ENCODE peak calls at places on chromosome 7, in ten cellular contexts. One of them, this sample, is unnamed.

GRCh38 chr7:149799397-149800168 is 26.2 kb upstream of the ZNF467 start:
- DNase-seq in body of pancreas: peak
- DNase-seq in left ventricle myocardium inferior: peak
- DNase-seq in ureter: no peak
- DNase-seq in NCI-H2227 treated with DMSO at 0.1 percent for 48 hours: no peak
- DNase-seq in left lung: no peak
- DNase-seq in AG09319: no peak
- DNase-seq in CD8-positive, alpha-beta T cell: peak
- DNase-seq in AG08395: no peak
- DNase-seq in Jurkat, Clone E6-1: peak
- DNase-seq in this sample: peak

GRCh38 chr7:33399528-33400213 is 270.3 kb downstream of the BBS9 start:
- DNase-seq in body of pancreas: no peak
- DNase-seq in left ventricle myocardium inferior: no peak
- DNase-seq in ureter: no peak
- DNase-seq in NCI-H2227 treated with DMSO at 0.1 percent for 48 hours: no peak
- DNase-seq in left lung: no peak
- DNase-seq in AG09319: no peak
- DNase-seq in CD8-positive, alpha-beta T cell: no peak
- DNase-seq in AG08395: no peak
- DNase-seq in Jurkat, Clone E6-1: no peak
- DNase-seq in this sample: no peak

GRCh38 chr7:99030145-99030856 is 113.6 kb downstream of the SMURF1 start:
- DNase-seq in body of pancreas: no peak
- DNase-seq in left ventricle myocardium inferior: no peak
- DNase-seq in ureter: peak
- DNase-seq in NCI-H2227 treated with DMSO at 0.1 percent for 48 hours: no peak
- DNase-seq in left lung: no peak
- DNase-seq in AG09319: no peak
- DNase-seq in CD8-positive, alpha-beta T cell: no peak
- DNase-seq in AG08395: no peak
- DNase-seq in Jurkat, Clone E6-1: no peak
- DNase-seq in this sample: no peak

GRCh38 chr7:47690902-47691558 is 109.1 kb upstream of the TNS3 start:
- DNase-seq in body of pancreas: peak
- DNase-seq in left ventricle myocardium inferior: no peak
- DNase-seq in ureter: no peak
- DNase-seq in NCI-H2227 treated with DMSO at 0.1 percent for 48 hours: no peak
- DNase-seq in left lung: no peak
- DNase-seq in AG09319: no peak
- DNase-seq in CD8-positive, alpha-beta T cell: no peak
- DNase-seq in AG08395: peak
- DNase-seq in Jurkat, Clone E6-1: no peak
- DNase-seq in this sample: no peak

GRCh38 chr7:105838273-105839141 is 37.9 kb downstream of the ATXN7L1 start:
- DNase-seq in body of pancreas: peak
- DNase-seq in left ventricle myocardium inferior: peak
- DNase-seq in ureter: no peak
- DNase-seq in NCI-H2227 treated with DMSO at 0.1 percent for 48 hours: peak
- DNase-seq in left lung: peak
- DNase-seq in AG09319: no peak
- DNase-seq in CD8-positive, alpha-beta T cell: no peak
- DNase-seq in AG08395: peak
- DNase-seq in Jurkat, Clone E6-1: no peak
- DNase-seq in this sample: no peak

GRCh38 chr7:84847038-84847437 is 339.8 kb downstream of the SEMA3D start:
- DNase-seq in body of pancreas: no peak
- DNase-seq in left ventricle myocardium inferior: no peak
- DNase-seq in ureter: no peak
- DNase-seq in NCI-H2227 treated with DMSO at 0.1 percent for 48 hours: no peak
- DNase-seq in left lung: no peak
- DNase-seq in AG09319: no peak
- DNase-seq in CD8-positive, alpha-beta T cell: no peak
- DNase-seq in AG08395: no peak
- DNase-seq in Jurkat, Clone E6-1: no peak
- DNase-seq in this sample: no peak

GRCh38 chr7:125654076-125654475 is 724.5 kb upstream of the POT1 start:
- DNase-seq in body of pancreas: no peak
- DNase-seq in left ventricle myocardium inferior: no peak
- DNase-seq in ureter: no peak
- DNase-seq in NCI-H2227 treated with DMSO at 0.1 percent for 48 hours: no peak
- DNase-seq in left lung: no peak
- DNase-seq in AG09319: no peak
- DNase-seq in CD8-positive, alpha-beta T cell: no peak
- DNase-seq in AG08395: no peak
- DNase-seq in Jurkat, Clone E6-1: no peak
- DNase-seq in this sample: no peak

GRCh38 chr7:157302314-157302711 is 34.5 kb upstream of the DNAJB6 start:
- DNase-seq in body of pancreas: peak
- DNase-seq in left ventricle myocardium inferior: peak
- DNase-seq in ureter: peak
- DNase-seq in NCI-H2227 treated with DMSO at 0.1 percent for 48 hours: no peak
- DNase-seq in left lung: peak
- DNase-seq in AG09319: no peak
- DNase-seq in CD8-positive, alpha-beta T cell: peak
- DNase-seq in AG08395: peak
- DNase-seq in Jurkat, Clone E6-1: peak
- DNase-seq in this sample: peak

GRCh38 chr7:137235434-137235833 is 108.1 kb downstream of the PTN start:
- DNase-seq in body of pancreas: no peak
- DNase-seq in left ventricle myocardium inferior: no peak
- DNase-seq in ureter: no peak
- DNase-seq in NCI-H2227 treated with DMSO at 0.1 percent for 48 hours: no peak
- DNase-seq in left lung: no peak
- DNase-seq in AG09319: no peak
- DNase-seq in CD8-positive, alpha-beta T cell: no peak
- DNase-seq in AG08395: no peak
- DNase-seq in Jurkat, Clone E6-1: no peak
- DNase-seq in this sample: no peak

GRCh38 chr7:158997471-158997870 is 141.1 kb downstream of the DYNC2I1 start:
- DNase-seq in body of pancreas: no peak
- DNase-seq in left ventricle myocardium inferior: no peak
- DNase-seq in ureter: no peak
- DNase-seq in NCI-H2227 treated with DMSO at 0.1 percent for 48 hours: no peak
- DNase-seq in left lung: no peak
- DNase-seq in AG09319: no peak
- DNase-seq in CD8-positive, alpha-beta T cell: no peak
- DNase-seq in AG08395: no peak
- DNase-seq in Jurkat, Clone E6-1: no peak
- DNase-seq in this sample: no peak

GRCh38 chr7:85274452-85274851 is 87.6 kb upstream of the SEMA3D start:
- DNase-seq in body of pancreas: no peak
- DNase-seq in left ventricle myocardium inferior: no peak
- DNase-seq in ureter: no peak
- DNase-seq in NCI-H2227 treated with DMSO at 0.1 percent for 48 hours: no peak
- DNase-seq in left lung: no peak
- DNase-seq in AG09319: no peak
- DNase-seq in CD8-positive, alpha-beta T cell: no peak
- DNase-seq in AG08395: no peak
- DNase-seq in Jurkat, Clone E6-1: no peak
- DNase-seq in this sample: no peak

GRCh38 chr7:81462672-81463071 is 307.2 kb downstream of the HGF start:
- DNase-seq in body of pancreas: no peak
- DNase-seq in left ventricle myocardium inferior: no peak
- DNase-seq in ureter: no peak
- DNase-seq in NCI-H2227 treated with DMSO at 0.1 percent for 48 hours: no peak
- DNase-seq in left lung: no peak
- DNase-seq in AG09319: no peak
- DNase-seq in CD8-positive, alpha-beta T cell: no peak
- DNase-seq in AG08395: peak
- DNase-seq in Jurkat, Clone E6-1: no peak
- DNase-seq in this sample: no peak

GRCh38 chr7:3781607-3782006 is 480.6 kb downstream of the SDK1 start:
- DNase-seq in body of pancreas: no peak
- DNase-seq in left ventricle myocardium inferior: no peak
- DNase-seq in ureter: no peak
- DNase-seq in NCI-H2227 treated with DMSO at 0.1 percent for 48 hours: no peak
- DNase-seq in left lung: no peak
- DNase-seq in AG09319: no peak
- DNase-seq in CD8-positive, alpha-beta T cell: no peak
- DNase-seq in AG08395: no peak
- DNase-seq in Jurkat, Clone E6-1: no peak
- DNase-seq in this sample: no peak

GRCh38 chr7:1940863-1941262 is 270.8 kb downstream of the ELFN1 start:
- DNase-seq in body of pancreas: no peak
- DNase-seq in left ventricle myocardium inferior: peak
- DNase-seq in ureter: no peak
- DNase-seq in NCI-H2227 treated with DMSO at 0.1 percent for 48 hours: no peak
- DNase-seq in left lung: peak
- DNase-seq in AG09319: no peak
- DNase-seq in CD8-positive, alpha-beta T cell: no peak
- DNase-seq in AG08395: no peak
- DNase-seq in Jurkat, Clone E6-1: no peak
- DNase-seq in this sample: no peak

GRCh38 chr7:17599733-17600685 is 301.6 kb downstream of the AHR start:
- DNase-seq in body of pancreas: no peak
- DNase-seq in left ventricle myocardium inferior: no peak
- DNase-seq in ureter: no peak
- DNase-seq in NCI-H2227 treated with DMSO at 0.1 percent for 48 hours: no peak
- DNase-seq in left lung: no peak
- DNase-seq in AG09319: peak
- DNase-seq in CD8-positive, alpha-beta T cell: no peak
- DNase-seq in AG08395: peak
- DNase-seq in Jurkat, Clone E6-1: no peak
- DNase-seq in this sample: no peak

GRCh38 chr7:158811461-158811860 is 17.8 kb downstream of the ESYT2 start:
- DNase-seq in body of pancreas: peak
- DNase-seq in left ventricle myocardium inferior: no peak
- DNase-seq in ureter: no peak
- DNase-seq in NCI-H2227 treated with DMSO at 0.1 percent for 48 hours: no peak
- DNase-seq in left lung: no peak
- DNase-seq in AG09319: no peak
- DNase-seq in CD8-positive, alpha-beta T cell: peak
- DNase-seq in AG08395: peak
- DNase-seq in Jurkat, Clone E6-1: peak
- DNase-seq in this sample: no peak

GRCh38 chr7:66348959-66349358 is 143.8 kb downstream of the TPST1 start:
- DNase-seq in body of pancreas: peak
- DNase-seq in left ventricle myocardium inferior: no peak
- DNase-seq in ureter: no peak
- DNase-seq in NCI-H2227 treated with DMSO at 0.1 percent for 48 hours: no peak
- DNase-seq in left lung: no peak
- DNase-seq in AG09319: no peak
- DNase-seq in CD8-positive, alpha-beta T cell: no peak
- DNase-seq in AG08395: no peak
- DNase-seq in Jurkat, Clone E6-1: no peak
- DNase-seq in this sample: no peak

GRCh38 chr7:12031638-12032037 is 179.5 kb upstream of the TMEM106B start:
- DNase-seq in body of pancreas: no peak
- DNase-seq in left ventricle myocardium inferior: no peak
- DNase-seq in ureter: no peak
- DNase-seq in NCI-H2227 treated with DMSO at 0.1 percent for 48 hours: no peak
- DNase-seq in left lung: no peak
- DNase-seq in AG09319: no peak
- DNase-seq in CD8-positive, alpha-beta T cell: no peak
- DNase-seq in AG08395: peak
- DNase-seq in Jurkat, Clone E6-1: no peak
- DNase-seq in this sample: no peak

GRCh38 chr7:130141161-130141857 is 63.9 kb downstream of the TMEM209 start:
- DNase-seq in body of pancreas: peak
- DNase-seq in left ventricle myocardium inferior: peak
- DNase-seq in ureter: peak
- DNase-seq in NCI-H2227 treated with DMSO at 0.1 percent for 48 hours: peak
- DNase-seq in left lung: peak
- DNase-seq in AG09319: no peak
- DNase-seq in CD8-positive, alpha-beta T cell: peak
- DNase-seq in AG08395: peak
- DNase-seq in Jurkat, Clone E6-1: no peak
- DNase-seq in this sample: peak

GRCh38 chr7:96928965-96929364 is 76.4 kb upstream of the DLX6 start:
- DNase-seq in body of pancreas: no peak
- DNase-seq in left ventricle myocardium inferior: no peak
- DNase-seq in ureter: no peak
- DNase-seq in NCI-H2227 treated with DMSO at 0.1 percent for 48 hours: no peak
- DNase-seq in left lung: no peak
- DNase-seq in AG09319: no peak
- DNase-seq in CD8-positive, alpha-beta T cell: no peak
- DNase-seq in AG08395: no peak
- DNase-seq in Jurkat, Clone E6-1: no peak
- DNase-seq in this sample: no peak

GRCh38 chr7:89857767-89858166 is 296.5 kb upstream of the STEAP1 start:
- DNase-seq in body of pancreas: no peak
- DNase-seq in left ventricle myocardium inferior: no peak
- DNase-seq in ureter: no peak
- DNase-seq in NCI-H2227 treated with DMSO at 0.1 percent for 48 hours: no peak
- DNase-seq in left lung: no peak
- DNase-seq in AG09319: no peak
- DNase-seq in CD8-positive, alpha-beta T cell: no peak
- DNase-seq in AG08395: no peak
- DNase-seq in Jurkat, Clone E6-1: no peak
- DNase-seq in this sample: no peak

GRCh38 chr7:50745336-50745735 is 37.4 kb downstream of the GRB10 start:
- DNase-seq in body of pancreas: no peak
- DNase-seq in left ventricle myocardium inferior: no peak
- DNase-seq in ureter: no peak
- DNase-seq in NCI-H2227 treated with DMSO at 0.1 percent for 48 hours: no peak
- DNase-seq in left lung: no peak
- DNase-seq in AG09319: no peak
- DNase-seq in CD8-positive, alpha-beta T cell: no peak
- DNase-seq in AG08395: no peak
- DNase-seq in Jurkat, Clone E6-1: no peak
- DNase-seq in this sample: no peak

GRCh38 chr7:30160329-30160728 is 25.5 kb downstream of the MTURN start:
- DNase-seq in body of pancreas: no peak
- DNase-seq in left ventricle myocardium inferior: no peak
- DNase-seq in ureter: no peak
- DNase-seq in NCI-H2227 treated with DMSO at 0.1 percent for 48 hours: no peak
- DNase-seq in left lung: no peak
- DNase-seq in AG09319: no peak
- DNase-seq in CD8-positive, alpha-beta T cell: no peak
- DNase-seq in AG08395: no peak
- DNase-seq in Jurkat, Clone E6-1: no peak
- DNase-seq in this sample: no peak

GRCh38 chr7:7208524-7208923 is 26.2 kb downstream of the C1GALT1 start:
- DNase-seq in body of pancreas: no peak
- DNase-seq in left ventricle myocardium inferior: no peak
- DNase-seq in ureter: no peak
- DNase-seq in NCI-H2227 treated with DMSO at 0.1 percent for 48 hours: no peak
- DNase-seq in left lung: no peak
- DNase-seq in AG09319: no peak
- DNase-seq in CD8-positive, alpha-beta T cell: no peak
- DNase-seq in AG08395: no peak
- DNase-seq in Jurkat, Clone E6-1: no peak
- DNase-seq in this sample: no peak